ENCODE peak calls at places on chromosome 20, in six cellular contexts. Z is vagina, X is prostate gland, A is H54, G is A549, U is body of pancreas. S is an unnamed sample.

GRCh38 chr20:24935786-24936525 is 13.1 kb upstream of the CST7 start:
- DNase-seq in U (no peak), A (no peak), G (no peak), Z (peak; percentile 64), X (no peak), S (no peak)

GRCh38 chr20:44609006-44609510 is 26.7 kb downstream of the PKIG start:
- DNase-seq in G (no peak), U (no peak), A (no peak), Z (no peak), X (no peak), S (no peak)

GRCh38 chr20:44805335-44805734 is 5.0 kb downstream of the RIMS4 start:
- DNase-seq in Z (no peak), X (no peak), G (no peak), A (no peak), U (no peak), S (no peak)

GRCh38 chr20:51487525-51488279 is 54.8 kb downstream of the NFATC2 start:
- DNase-seq in G (peak; percentile 52), Z (no peak), A (peak; percentile 93), U (no peak), X (no peak), S (no peak)

GRCh38 chr20:19887566-19888268 is 129.4 kb upstream of the NAA20 start:
- DNase-seq in U (no peak), X (no peak), A (no peak), Z (no peak), G (no peak), S (no peak)

GRCh38 chr20:3768342-3769130 is 983 bp upstream of the ADISSP start:
- DNase-seq in Z (no peak), X (peak; percentile 47), U (peak; percentile 70), G (peak; percentile 89), A (peak; percentile 82), S (peak; percentile 83)

GRCh38 chr20:1935696-1936366 is 40.6 kb downstream of the SIRPA start:
- DNase-seq in A (no peak), G (no peak), U (peak; percentile 67), X (no peak), Z (no peak), S (no peak)

GRCh38 chr20:1286267-1287036 is 20.4 kb downstream of the SNPH start:
- DNase-seq in G (no peak), Z (no peak), A (no peak), U (no peak), X (no peak), S (no peak)

GRCh38 chr20:20894753-20895152 is 182.3 kb upstream of the RALGAPA2 start:
- DNase-seq in Z (no peak), U (no peak), A (no peak), G (no peak), X (no peak), S (no peak)

GRCh38 chr20:47622118-47622665 is 120.5 kb downstream of the NCOA3 start:
- DNase-seq in A (no peak), X (no peak), U (no peak), Z (no peak), G (no peak), S (no peak)

GRCh38 chr20:4809707-4810106 is 88.0 kb downstream of the PRND start:
- DNase-seq in Z (no peak), X (no peak), G (no peak), U (no peak), A (no peak), S (no peak)

GRCh38 chr20:10786678-10787077 is 112.9 kb upstream of the JAG1 start:
- DNase-seq in G (no peak), Z (no peak), A (no peak), U (no peak), X (no peak), S (peak; percentile 71)

GRCh38 chr20:47318027-47318595 is 38.4 kb downstream of the ZMYND8 start:
- DNase-seq in G (no peak), U (peak; percentile 35), A (no peak), X (no peak), Z (no peak), S (peak; percentile 17)

GRCh38 chr20:7744411-7744810 is 195.8 kb downstream of the HAO1 start:
- DNase-seq in Z (no peak), A (peak; percentile 8), U (no peak), X (no peak), G (no peak), S (no peak)

GRCh38 chr20:4665591-4665990 is 56.1 kb upstream of the PRND start:
- DNase-seq in A (no peak), U (no peak), G (no peak), X (no peak), Z (no peak), S (no peak)

GRCh38 chr20:12252793-12253192 is 335.1 kb downstream of the BTBD3 start:
- DNase-seq in G (no peak), Z (no peak), A (no peak), X (no peak), U (no peak), S (no peak)

GRCh38 chr20:50085481-50086365 is 27.2 kb downstream of the UBE2V1 start:
- DNase-seq in X (peak; percentile 21), A (no peak), G (peak; percentile 81), U (peak; percentile 43), Z (no peak), S (peak; percentile 72)
- TF ChIP-seq POLR2A in X (no peak), A (no peak), G (no peak), U (no peak), Z (no peak), S (no peak)

DNA sequence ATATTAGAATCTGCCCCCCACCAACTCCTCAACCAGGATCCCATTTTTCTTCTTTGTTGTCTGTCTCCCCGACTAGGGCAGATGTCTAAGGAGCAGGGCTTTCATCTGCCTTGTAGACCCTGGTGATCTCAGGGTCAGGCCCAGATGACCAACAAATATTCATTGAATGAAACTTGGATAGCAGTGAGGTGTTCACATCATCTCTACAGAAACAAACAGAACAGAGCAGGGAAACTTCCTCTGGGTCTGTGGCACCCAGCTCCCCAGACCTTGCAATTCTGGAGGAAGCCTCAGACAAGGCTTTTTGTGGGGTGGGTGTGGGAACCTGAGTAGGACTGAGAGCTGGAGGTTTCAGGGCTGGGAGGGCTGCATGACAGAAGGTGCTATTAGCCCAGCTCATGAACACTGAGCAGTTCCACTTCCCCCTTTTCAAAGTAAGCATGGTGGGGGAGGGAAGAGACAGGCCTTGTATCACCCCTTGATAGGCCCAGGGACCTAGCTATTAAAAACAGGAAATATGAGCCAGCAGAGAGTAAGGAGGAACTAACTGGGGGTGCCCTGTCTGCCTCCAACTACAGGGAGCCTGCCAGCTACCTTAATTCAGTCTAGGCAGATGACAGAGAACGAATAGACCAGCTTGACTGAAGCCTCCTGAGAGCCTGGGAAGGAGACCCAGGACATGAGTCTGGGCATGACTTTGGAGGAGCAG is 37.3 kb upstream of the TOP1 start:
- DNase-seq in G (no peak), Z (no peak), X (no peak), U (no peak), A (no peak), S (no peak)
- TF ChIP-seq POLR2A in G (no peak), Z (no peak), X (no peak), U (no peak), A (no peak), S (no peak)

GRCh38 chr20:62686869-62687830 is 21.5 kb upstream of the NTSR1 start:
- DNase-seq in U (no peak), A (no peak), Z (no peak), G (no peak), X (no peak), S (no peak)

GRCh38 chr20:62688083-62688482 is 20.6 kb upstream of the NTSR1 start:
- DNase-seq in Z (no peak), A (no peak), G (no peak), U (no peak), X (no peak), S (no peak)

GRCh38 chr20:62683136-62683535 is 25.5 kb upstream of the NTSR1 start:
- DNase-seq in Z (no peak), X (no peak), U (no peak), G (no peak), A (no peak), S (no peak)

GRCh38 chr20:62684986-62685385 is 23.6 kb upstream of the NTSR1 start:
- DNase-seq in U (no peak), X (no peak), Z (no peak), G (no peak), A (no peak), S (no peak)

DNA sequence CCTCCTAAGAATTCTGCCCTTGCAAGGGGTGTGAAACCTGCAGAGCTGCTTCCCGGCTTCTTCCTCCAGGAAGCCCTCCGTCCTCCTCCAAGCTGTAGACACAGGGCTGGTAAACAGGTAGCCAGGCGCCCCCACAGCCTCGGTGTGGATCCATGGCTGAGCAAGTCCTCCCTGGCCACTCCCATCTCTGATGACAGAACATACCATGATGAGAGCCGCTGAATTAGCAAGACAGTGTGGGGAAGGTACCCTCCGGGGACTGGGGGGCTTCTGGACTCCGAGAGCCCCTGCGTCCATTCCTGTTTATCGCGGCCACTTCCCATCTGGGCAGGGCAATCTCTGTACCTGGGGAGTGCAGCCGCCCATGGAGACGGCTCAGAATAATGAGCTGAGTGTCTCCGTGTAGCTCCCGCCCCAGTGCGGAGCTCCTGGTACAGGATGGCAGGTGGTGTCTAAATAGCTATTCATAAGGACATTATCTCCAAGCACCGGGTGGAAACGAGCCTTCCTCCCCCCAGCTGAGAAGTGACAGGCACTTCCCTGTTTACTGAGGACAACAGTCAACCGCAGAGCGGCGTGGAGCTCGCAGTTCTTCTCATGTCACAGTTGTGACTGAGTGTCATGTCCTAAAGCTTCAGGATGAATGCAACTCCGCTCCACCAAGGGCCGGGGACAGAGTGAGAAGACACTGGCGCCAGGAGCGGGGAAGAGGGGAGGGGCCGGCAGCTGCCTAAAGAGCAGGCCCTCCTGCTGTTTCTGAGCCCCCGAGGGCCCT is 22.7 kb upstream of the NTSR1 start:
- DNase-seq in G (no peak), U (no peak), Z (no peak), X (peak; percentile 32), A (no peak), S (peak; percentile 29)
- TF ChIP-seq POLR2A in G (no peak), U (no peak), Z (no peak), X (no peak), A (no peak), S (no peak)

GRCh38 chr20:53828673-53829085 is 235.0 kb upstream of the ZNF217 start:
- DNase-seq in A (no peak), X (peak; percentile 46), G (peak; percentile 60), Z (no peak), U (no peak), S (no peak)
- TF ChIP-seq POLR2A in A (no peak), X (no peak), G (no peak), Z (no peak), U (no peak), S (no peak)

GRCh38 chr20:62935968-62936585 is 1.9 kb upstream of the GID8 start:
- DNase-seq in Z (no peak), G (no peak), U (no peak), A (no peak), X (no peak), S (no peak)

GRCh38 chr20:62940875-62941274 is 2.9 kb downstream of the GID8 start:
- DNase-seq in Z (no peak), X (no peak), G (no peak), A (no peak), U (no peak), S (no peak)

GRCh38 chr20:62937353-62938104 is 418 bp upstream of the GID8 start:
- DNase-seq in A (peak; percentile 94), G (peak; percentile 83), X (peak; percentile 96), U (peak; percentile 97), Z (no peak), S (peak; percentile 98)

GRCh38 chr20:62936996-62937352 is 973 bp upstream of the GID8 start:
- DNase-seq in G (peak; percentile 40), X (no peak), U (no peak), A (peak; percentile 36), Z (no peak), S (peak; percentile 72)

GRCh38 chr20:62938105-62938888 is at the start of gene GID8:
- DNase-seq in G (peak; percentile 38), A (peak; percentile 68), X (peak; percentile 22), U (peak; percentile 52), Z (no peak), S (peak; percentile 78)
- TF ChIP-seq POLR2A in G (no peak), A (no peak), X (no peak), U (no peak), Z (no peak), S (no peak)

S was measured in erythroblast.